ENCODE peak calls at places on chromosomes 4 and X, in nine cellular contexts. One of them, this sample, is unnamed.
A peak's percentile ranks its signal among the peaks of the same experiment; 100 is the strongest.

GRCh38 chrX:71996826-71997225 is 86.2 kb downstream of the NHSL2 start:
- DNase-seq in naive thymus-derived CD4-positive, alpha-beta T cell: no peak
- DNase-seq in heart left ventricle: peak; percentile 50
- DNase-seq in neural progenitor cell: peak; percentile 71
- DNase-seq in breast epithelium: no peak
- DNase-seq in PC-3: no peak
- DNase-seq in keratinocyte: no peak
- DNase-seq in cardiac muscle cell: no peak
- DNase-seq in CD8-positive, alpha-beta memory T cell: no peak
- DNase-seq in this sample: no peak

GRCh38 chr4:12875640-12876243 is 608.4 kb downstream of the RAB28 start:
- DNase-seq in PC-3: no peak
- DNase-seq in CD8-positive, alpha-beta memory T cell: no peak
- DNase-seq in breast epithelium: no peak
- DNase-seq in cardiac muscle cell: no peak
- DNase-seq in keratinocyte: no peak
- DNase-seq in neural progenitor cell: no peak
- DNase-seq in naive thymus-derived CD4-positive, alpha-beta T cell: no peak
- DNase-seq in heart left ventricle: no peak
- DNase-seq in this sample: peak; percentile 25

GRCh38 chr4:6190486-6190885 is 9.9 kb downstream of the JAKMIP1 start:
- DNase-seq in CD8-positive, alpha-beta memory T cell: no peak
- DNase-seq in cardiac muscle cell: no peak
- DNase-seq in PC-3: no peak
- DNase-seq in heart left ventricle: no peak
- DNase-seq in naive thymus-derived CD4-positive, alpha-beta T cell: no peak
- DNase-seq in breast epithelium: no peak
- DNase-seq in keratinocyte: no peak
- DNase-seq in neural progenitor cell: no peak
- DNase-seq in this sample: peak; percentile 29

GRCh38 chr4:103046416-103047290 is 27.1 kb upstream of the SLC9B1 start:
- DNase-seq in PC-3: peak; percentile 59
- DNase-seq in CD8-positive, alpha-beta memory T cell: peak; percentile 63
- DNase-seq in cardiac muscle cell: peak; percentile 63
- DNase-seq in keratinocyte: no peak
- DNase-seq in naive thymus-derived CD4-positive, alpha-beta T cell: peak; percentile 46
- DNase-seq in breast epithelium: no peak
- DNase-seq in neural progenitor cell: peak; percentile 71
- DNase-seq in heart left ventricle: no peak
- DNase-seq in this sample: peak; percentile 57

GRCh38 chr4:47510506-47511143 is 25.6 kb downstream of the ATP10D start:
- DNase-seq in naive thymus-derived CD4-positive, alpha-beta T cell: no peak
- DNase-seq in neural progenitor cell: no peak
- DNase-seq in cardiac muscle cell: no peak
- DNase-seq in CD8-positive, alpha-beta memory T cell: no peak
- DNase-seq in PC-3: peak; percentile 14
- DNase-seq in keratinocyte: no peak
- DNase-seq in heart left ventricle: no peak
- DNase-seq in breast epithelium: no peak
- DNase-seq in this sample: no peak

GRCh38 chr4:3340038-3340702 is 47.3 kb downstream of the RGS12 start:
- DNase-seq in naive thymus-derived CD4-positive, alpha-beta T cell: no peak
- DNase-seq in keratinocyte: no peak
- DNase-seq in breast epithelium: peak; percentile 9
- DNase-seq in CD8-positive, alpha-beta memory T cell: no peak
- DNase-seq in heart left ventricle: peak; percentile 12
- DNase-seq in cardiac muscle cell: no peak
- DNase-seq in neural progenitor cell: no peak
- DNase-seq in PC-3: no peak
- DNase-seq in this sample: no peak

GRCh38 chr4:52729586-52729985 is 21.6 kb downstream of the ERVMER34-1 start:
- DNase-seq in CD8-positive, alpha-beta memory T cell: no peak
- DNase-seq in PC-3: no peak
- DNase-seq in heart left ventricle: no peak
- DNase-seq in keratinocyte: no peak
- DNase-seq in naive thymus-derived CD4-positive, alpha-beta T cell: no peak
- DNase-seq in breast epithelium: no peak
- DNase-seq in cardiac muscle cell: no peak
- DNase-seq in neural progenitor cell: no peak
- DNase-seq in this sample: no peak

GRCh38 chr4:36399762-36400353 is 118.4 kb downstream of the DTHD1 start:
- DNase-seq in cardiac muscle cell: peak; percentile 37
- DNase-seq in breast epithelium: no peak
- DNase-seq in naive thymus-derived CD4-positive, alpha-beta T cell: peak; percentile 50
- DNase-seq in neural progenitor cell: peak; percentile 15
- DNase-seq in CD8-positive, alpha-beta memory T cell: peak; percentile 61
- DNase-seq in heart left ventricle: no peak
- DNase-seq in keratinocyte: no peak
- DNase-seq in PC-3: peak; percentile 53
- DNase-seq in this sample: no peak

GRCh38 chr4:184021389-184021788 is 116.3 kb downstream of the STOX2 start:
- DNase-seq in heart left ventricle: no peak
- DNase-seq in CD8-positive, alpha-beta memory T cell: no peak
- DNase-seq in keratinocyte: no peak
- DNase-seq in PC-3: peak; percentile 22
- DNase-seq in neural progenitor cell: no peak
- DNase-seq in cardiac muscle cell: no peak
- DNase-seq in breast epithelium: no peak
- DNase-seq in naive thymus-derived CD4-positive, alpha-beta T cell: no peak
- DNase-seq in this sample: no peak

GRCh38 chr4:103786014-103786413 is 66.2 kb upstream of the TACR3 start:
- DNase-seq in PC-3: peak; percentile 63
- DNase-seq in keratinocyte: no peak
- DNase-seq in neural progenitor cell: peak; percentile 74
- DNase-seq in breast epithelium: no peak
- DNase-seq in cardiac muscle cell: peak; percentile 48
- DNase-seq in naive thymus-derived CD4-positive, alpha-beta T cell: no peak
- DNase-seq in heart left ventricle: no peak
- DNase-seq in CD8-positive, alpha-beta memory T cell: no peak
- DNase-seq in this sample: peak; percentile 52

GRCh38 chrX:136708348-136708747 is 60.4 kb downstream of the CD40LG start:
- DNase-seq in breast epithelium: no peak
- DNase-seq in naive thymus-derived CD4-positive, alpha-beta T cell: no peak
- DNase-seq in CD8-positive, alpha-beta memory T cell: no peak
- DNase-seq in keratinocyte: no peak
- DNase-seq in heart left ventricle: no peak
- DNase-seq in PC-3: peak; percentile 38
- DNase-seq in cardiac muscle cell: peak; percentile 5
- DNase-seq in neural progenitor cell: peak; percentile 4
- DNase-seq in this sample: no peak

GRCh38 chr4:145545538-145546224 is 64.0 kb downstream of the SMAD1 start:
- DNase-seq in breast epithelium: no peak
- DNase-seq in keratinocyte: peak; percentile 85
- DNase-seq in CD8-positive, alpha-beta memory T cell: no peak
- DNase-seq in naive thymus-derived CD4-positive, alpha-beta T cell: no peak
- DNase-seq in cardiac muscle cell: no peak
- DNase-seq in PC-3: peak; percentile 97
- DNase-seq in heart left ventricle: no peak
- DNase-seq in neural progenitor cell: no peak
- DNase-seq in this sample: no peak

GRCh38 chr4:26248647-26249046 is 72.2 kb upstream of the RBPJ start:
- DNase-seq in breast epithelium: no peak
- DNase-seq in keratinocyte: no peak
- DNase-seq in neural progenitor cell: no peak
- DNase-seq in PC-3: no peak
- DNase-seq in heart left ventricle: peak; percentile 39
- DNase-seq in cardiac muscle cell: no peak
- DNase-seq in naive thymus-derived CD4-positive, alpha-beta T cell: no peak
- DNase-seq in CD8-positive, alpha-beta memory T cell: no peak
- DNase-seq in this sample: no peak

GRCh38 chr4:11529625-11530201 is 101.0 kb upstream of the HS3ST1 start:
- DNase-seq in keratinocyte: no peak
- DNase-seq in naive thymus-derived CD4-positive, alpha-beta T cell: no peak
- DNase-seq in heart left ventricle: no peak
- DNase-seq in breast epithelium: no peak
- DNase-seq in PC-3: peak; percentile 69
- DNase-seq in cardiac muscle cell: no peak
- DNase-seq in neural progenitor cell: no peak
- DNase-seq in CD8-positive, alpha-beta memory T cell: no peak
- DNase-seq in this sample: no peak

GRCh38 chr4:112185740-112186670 is 40.8 kb downstream of the FAM241A start:
- DNase-seq in neural progenitor cell: peak; percentile 29
- DNase-seq in PC-3: no peak
- DNase-seq in heart left ventricle: no peak
- DNase-seq in CD8-positive, alpha-beta memory T cell: no peak
- DNase-seq in keratinocyte: no peak
- DNase-seq in breast epithelium: no peak
- DNase-seq in cardiac muscle cell: no peak
- DNase-seq in naive thymus-derived CD4-positive, alpha-beta T cell: no peak
- DNase-seq in this sample: no peak

GRCh38 chr4:107072836-107073736 is 37.0 kb upstream of the DKK2 start:
- DNase-seq in heart left ventricle: no peak
- DNase-seq in neural progenitor cell: no peak
- DNase-seq in PC-3: no peak
- DNase-seq in cardiac muscle cell: no peak
- DNase-seq in keratinocyte: no peak
- DNase-seq in CD8-positive, alpha-beta memory T cell: no peak
- DNase-seq in naive thymus-derived CD4-positive, alpha-beta T cell: no peak
- DNase-seq in breast epithelium: no peak
- DNase-seq in this sample: no peak

GRCh38 chr4:85200106-85200505 is 233.6 kb upstream of the WDFY3 start:
- DNase-seq in neural progenitor cell: no peak
- DNase-seq in CD8-positive, alpha-beta memory T cell: no peak
- DNase-seq in PC-3: peak; percentile 32
- DNase-seq in breast epithelium: no peak
- DNase-seq in heart left ventricle: no peak
- DNase-seq in naive thymus-derived CD4-positive, alpha-beta T cell: no peak
- DNase-seq in cardiac muscle cell: no peak
- DNase-seq in keratinocyte: no peak
- DNase-seq in this sample: no peak

GRCh38 chr4:3514806-3515421 is 17.3 kb downstream of the LRPAP1 start:
- DNase-seq in naive thymus-derived CD4-positive, alpha-beta T cell: no peak
- DNase-seq in cardiac muscle cell: peak; percentile 32
- DNase-seq in PC-3: no peak
- DNase-seq in neural progenitor cell: peak; percentile 56
- DNase-seq in heart left ventricle: no peak
- DNase-seq in CD8-positive, alpha-beta memory T cell: no peak
- DNase-seq in breast epithelium: peak; percentile 37
- DNase-seq in keratinocyte: no peak
- DNase-seq in this sample: no peak

GRCh38 chr4:38055566-38055965 is 95.4 kb downstream of the PTTG2 start:
- DNase-seq in heart left ventricle: no peak
- DNase-seq in PC-3: no peak
- DNase-seq in neural progenitor cell: no peak
- DNase-seq in naive thymus-derived CD4-positive, alpha-beta T cell: no peak
- DNase-seq in breast epithelium: no peak
- DNase-seq in CD8-positive, alpha-beta memory T cell: no peak
- DNase-seq in keratinocyte: no peak
- DNase-seq in cardiac muscle cell: no peak
- DNase-seq in this sample: no peak
- H3K4me1 ChIP-seq in heart left ventricle: peaks cover 39% of the 10 kb centered on the region
- H3K4me1 ChIP-seq in PC-3: peaks cover 2% of the 10 kb centered on the region
- H3K4me1 ChIP-seq in neural progenitor cell: no peaks in the 10 kb centered on the region
- H3K4me1 ChIP-seq in naive thymus-derived CD4-positive, alpha-beta T cell: no peaks in the 10 kb centered on the region
- H3K4me1 ChIP-seq in breast epithelium: no peaks in the 10 kb centered on the region
- H3K4me1 ChIP-seq in CD8-positive, alpha-beta memory T cell: no peaks in the 10 kb centered on the region
- H3K4me1 ChIP-seq in keratinocyte: no peaks in the 10 kb centered on the region
- H3K4me1 ChIP-seq in cardiac muscle cell: peaks cover 17% of the 10 kb centered on the region
- H3K4me1 ChIP-seq in this sample: no peaks in the 10 kb centered on the region

DNA sequence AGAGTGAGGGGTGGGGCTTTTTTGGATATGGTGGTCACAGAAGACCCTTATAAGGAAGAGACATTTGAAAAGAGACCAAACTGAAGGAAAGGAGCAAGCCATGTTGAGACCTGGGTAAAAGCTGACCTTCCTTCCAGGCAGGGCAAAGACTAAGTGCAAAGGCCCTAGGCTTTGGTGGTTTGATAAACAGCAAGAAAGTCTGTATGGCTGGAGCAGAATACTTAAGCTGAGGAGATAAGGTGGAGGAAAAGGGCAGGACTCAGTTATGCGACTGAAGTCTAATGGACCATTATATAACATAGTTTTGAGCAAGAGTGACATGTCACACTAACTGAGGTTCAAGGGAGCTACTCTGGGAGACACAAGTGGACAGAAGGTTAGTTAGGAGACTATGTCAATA is 20.0 kb downstream of the SH3RF1 start:
- DNase-seq in heart left ventricle: no peak
- DNase-seq in breast epithelium: no peak
- DNase-seq in neural progenitor cell: no peak
- DNase-seq in naive thymus-derived CD4-positive, alpha-beta T cell: no peak
- DNase-seq in PC-3: no peak
- DNase-seq in CD8-positive, alpha-beta memory T cell: no peak
- DNase-seq in cardiac muscle cell: no peak
- DNase-seq in keratinocyte: no peak
- DNase-seq in this sample: peak; percentile 40
- H3K4me1 ChIP-seq in heart left ventricle: peaks cover 66% of the 10 kb centered on the region
- H3K4me1 ChIP-seq in breast epithelium: peaks cover 3% of the 10 kb centered on the region
- H3K4me1 ChIP-seq in neural progenitor cell: peaks cover 40% of the 10 kb centered on the region
- H3K4me1 ChIP-seq in naive thymus-derived CD4-positive, alpha-beta T cell: no peaks in the 10 kb centered on the region
- H3K4me1 ChIP-seq in PC-3: peaks cover 66% of the 10 kb centered on the region
- H3K4me1 ChIP-seq in CD8-positive, alpha-beta memory T cell: no peaks in the 10 kb centered on the region
- H3K4me1 ChIP-seq in cardiac muscle cell: peaks cover 17% of the 10 kb centered on the region
- H3K4me1 ChIP-seq in keratinocyte: peaks cover 44% of the 10 kb centered on the region
- H3K4me1 ChIP-seq in this sample: peaks cover 68% of the 10 kb centered on the region

GRCh38 chr4:2243682-2244380 is 1.9 kb upstream of the HAUS3 start:
- DNase-seq in neural progenitor cell: no peak
- DNase-seq in naive thymus-derived CD4-positive, alpha-beta T cell: no peak
- DNase-seq in PC-3: no peak
- DNase-seq in CD8-positive, alpha-beta memory T cell: no peak
- DNase-seq in cardiac muscle cell: peak; percentile 55
- DNase-seq in breast epithelium: peak; percentile 36
- DNase-seq in keratinocyte: no peak
- DNase-seq in heart left ventricle: peak; percentile 67
- DNase-seq in this sample: peak; percentile 36

GRCh38 chr4:2241410-2242353 is at the start of the genes HAUS3 and POLN:
- DNase-seq in heart left ventricle: peak; percentile 99
- DNase-seq in cardiac muscle cell: peak; percentile 99
- DNase-seq in naive thymus-derived CD4-positive, alpha-beta T cell: peak; percentile 99
- DNase-seq in CD8-positive, alpha-beta memory T cell: peak; percentile 99
- DNase-seq in neural progenitor cell: peak; percentile 99
- DNase-seq in keratinocyte: peak; percentile 86
- DNase-seq in PC-3: peak; percentile 95
- DNase-seq in breast epithelium: peak; percentile 96
- DNase-seq in this sample: peak; percentile 97

GRCh38 chr4:2237267-2237666 is 4.7 kb downstream of the HAUS3 start:
- DNase-seq in breast epithelium: no peak
- DNase-seq in neural progenitor cell: no peak
- DNase-seq in naive thymus-derived CD4-positive, alpha-beta T cell: no peak
- DNase-seq in heart left ventricle: no peak
- DNase-seq in PC-3: no peak
- DNase-seq in keratinocyte: no peak
- DNase-seq in cardiac muscle cell: no peak
- DNase-seq in CD8-positive, alpha-beta memory T cell: no peak
- DNase-seq in this sample: no peak

GRCh38 chr4:2244947-2245786 is 3.2 kb upstream of the HAUS3 start:
- DNase-seq in PC-3: no peak
- DNase-seq in CD8-positive, alpha-beta memory T cell: no peak
- DNase-seq in breast epithelium: peak; percentile 17
- DNase-seq in naive thymus-derived CD4-positive, alpha-beta T cell: no peak
- DNase-seq in keratinocyte: no peak
- DNase-seq in neural progenitor cell: no peak
- DNase-seq in heart left ventricle: no peak
- DNase-seq in cardiac muscle cell: no peak
- DNase-seq in this sample: no peak

GRCh38 chr4:2241003-2241402 is 918 bp downstream of the HAUS3 start:
- DNase-seq in breast epithelium: no peak
- DNase-seq in keratinocyte: no peak
- DNase-seq in cardiac muscle cell: no peak
- DNase-seq in naive thymus-derived CD4-positive, alpha-beta T cell: peak; percentile 53
- DNase-seq in CD8-positive, alpha-beta memory T cell: no peak
- DNase-seq in PC-3: no peak
- DNase-seq in neural progenitor cell: no peak
- DNase-seq in heart left ventricle: no peak
- DNase-seq in this sample: no peak
- H3K4me1 ChIP-seq in breast epithelium: no peaks in the 10 kb centered on the region
- H3K4me1 ChIP-seq in keratinocyte: peaks cover 20% of the 10 kb centered on the region
- H3K4me1 ChIP-seq in cardiac muscle cell: peaks cover 21% of the 10 kb centered on the region
- H3K4me1 ChIP-seq in naive thymus-derived CD4-positive, alpha-beta T cell: peaks cover 38% of the 10 kb centered on the region
- H3K4me1 ChIP-seq in CD8-positive, alpha-beta memory T cell: peaks cover 39% of the 10 kb centered on the region
- H3K4me1 ChIP-seq in PC-3: peaks cover 20% of the 10 kb centered on the region
- H3K4me1 ChIP-seq in neural progenitor cell: peaks cover 28% of the 10 kb centered on the region
- H3K4me1 ChIP-seq in heart left ventricle: peaks cover 71% of the 10 kb centered on the region
- H3K4me1 ChIP-seq in this sample: peaks cover 14% of the 10 kb centered on the region

GRCh38 chrX:9533611-9534010 is 68.8 kb downstream of the TBL1X start:
- DNase-seq in heart left ventricle: no peak
- DNase-seq in keratinocyte: no peak
- DNase-seq in cardiac muscle cell: no peak
- DNase-seq in CD8-positive, alpha-beta memory T cell: no peak
- DNase-seq in PC-3: no peak
- DNase-seq in neural progenitor cell: no peak
- DNase-seq in breast epithelium: no peak
- DNase-seq in naive thymus-derived CD4-positive, alpha-beta T cell: no peak
- DNase-seq in this sample: no peak
- H3K4me1 ChIP-seq in heart left ventricle: peaks cover 15% of the 10 kb centered on the region
- H3K4me1 ChIP-seq in keratinocyte: no peaks in the 10 kb centered on the region
- H3K4me1 ChIP-seq in cardiac muscle cell: peaks cover 25% of the 10 kb centered on the region
- H3K4me1 ChIP-seq in CD8-positive, alpha-beta memory T cell: peaks cover 9% of the 10 kb centered on the region
- H3K4me1 ChIP-seq in PC-3: no peaks in the 10 kb centered on the region
- H3K4me1 ChIP-seq in neural progenitor cell: peaks cover 52% of the 10 kb centered on the region
- H3K4me1 ChIP-seq in breast epithelium: no peaks in the 10 kb centered on the region
- H3K4me1 ChIP-seq in naive thymus-derived CD4-positive, alpha-beta T cell: peaks cover 6% of the 10 kb centered on the region
- H3K4me1 ChIP-seq in this sample: peaks cover under 1% of the 10 kb centered on the region

This sample was measured in Caco-2.